ENCODE peak calls at places on chromosome 16, in seven cellular contexts. T is mesendoderm, W is IMR-90, M is mesenchymal stem cell, E is trophoblast cell, B is H9, C is H1. L is an unnamed sample.

GRCh38 chr16:9489823-9490467 is 398.5 kb downstream of the HAPSTR1 start:
- DNase-seq in M (no peak), T (no peak), E (no peak), C (no peak), B (no peak), W (no peak), L (no peak)

GRCh38 chr16:23020084-23020483 is 129.2 kb downstream of the USP31 start:
- DNase-seq in W (no peak), T (no peak), M (no peak), E (no peak), B (no peak), C (no peak), L (no peak)

GRCh38 chr16:3878610-3879009 is 1.9 kb downstream of the CREBBP start:
- DNase-seq in W (peak), B (no peak), M (no peak), C (no peak), E (no peak), T (no peak), L (no peak)

GRCh38 chr16:64132686-64133085 is 989.2 kb downstream of the CDH11 start:
- DNase-seq in C (no peak), M (no peak), E (no peak), B (no peak), T (no peak), W (no peak), L (no peak)

GRCh38 chr16:27169511-27170071 is 33.7 kb upstream of the KDM8 start:
- DNase-seq in W (peak), M (peak), T (peak), B (peak), E (no peak), C (no peak), L (no peak)

GRCh38 chr16:47732122-47732805 is 271.1 kb downstream of the PHKB start:
- DNase-seq in M (peak), W (peak), E (no peak), B (no peak), T (peak), C (no peak), L (no peak)

GRCh38 chr16:64019339-64019738 is 1102.5 kb downstream of the CDH11 start:
- DNase-seq in E (no peak), T (peak), B (no peak), C (no peak), M (no peak), W (no peak), L (no peak)

GRCh38 chr16:47777191-47777590 is 316.1 kb downstream of the PHKB start:
- DNase-seq in T (no peak), B (no peak), M (peak), C (no peak), W (peak), E (no peak), L (no peak)

GRCh38 chr16:69087161-69087581 is 18.3 kb upstream of the HAS3 start:
- DNase-seq in C (no peak), B (no peak), T (no peak), W (no peak), E (no peak), M (no peak), L (no peak)

GRCh38 chr16:64865037-64865696 is 256.7 kb downstream of the CDH11 start:
- DNase-seq in E (no peak), B (no peak), T (no peak), W (peak), M (peak), C (no peak), L (no peak)

GRCh38 chr16:50645858-50646257 is 35.3 kb downstream of the SNX20 start:
- DNase-seq in W (no peak), C (no peak), B (no peak), M (no peak), E (no peak), T (no peak), L (no peak)

GRCh38 chr16:87233928-87234327 is 83.3 kb downstream of the C16orf95 start:
- DNase-seq in B (peak), T (peak), C (no peak), M (peak), W (peak), E (no peak), L (no peak)

GRCh38 chr16:84072014-84072413 is 29.4 kb upstream of the SLC38A8 start:
- DNase-seq in C (no peak), B (no peak), W (peak), M (no peak), E (no peak), T (no peak), L (no peak)

GRCh38 chr16:66130296-66130910 is 236.1 kb upstream of the CDH5 start:
- DNase-seq in C (no peak), B (no peak), W (peak), M (peak), E (no peak), T (peak), L (no peak)

GRCh38 chr16:19375561-19376158 is 42.0 kb upstream of the TMC5 start:
- DNase-seq in C (no peak), M (peak), B (peak), T (peak), W (peak), E (peak), L (peak)

GRCh38 chr16:10180771-10181163 is 1.5 kb downstream of the GRIN2A start:
- DNase-seq in W (no peak), M (peak), C (peak), E (no peak), T (peak), B (peak), L (peak)

GRCh38 chr16:48384305-48384981 is 770 bp downstream of the SIAH1 start:
- DNase-seq in M (peak), B (peak), T (peak), E (peak), C (peak), W (peak), L (peak)

GRCh38 chr16:23436992-23437391 is 16.0 kb downstream of the COG7 start:
- DNase-seq in C (no peak), B (no peak), T (no peak), M (no peak), E (no peak), W (no peak), L (no peak)

GRCh38 chr16:28585674-28586073 is 11.2 kb downstream of the SULT1A2 start:
- DNase-seq in T (no peak), W (no peak), M (no peak), E (no peak), C (no peak), B (no peak), L (no peak)

GRCh38 chr16:85428168-85428898 is 184.8 kb upstream of the GSE1 start:
- DNase-seq in B (peak), M (no peak), E (peak), T (no peak), C (peak), W (no peak), L (no peak)

GRCh38 chr16:4414187-4414909 is 2.0 kb downstream of the CORO7 start:
- DNase-seq in M (peak), W (no peak), B (no peak), E (no peak), C (no peak), T (no peak), L (no peak)

GRCh38 chr16:48862087-48862532 is 252.1 kb upstream of the N4BP1 start:
- DNase-seq in C (peak), T (peak), B (peak), E (peak), M (peak), W (peak), L (no peak)

GRCh38 chr16:51407199-51407598 is 256.1 kb upstream of the SALL1 start:
- DNase-seq in E (no peak), C (no peak), M (no peak), W (no peak), T (no peak), B (no peak), L (no peak)

GRCh38 chr16:85928411-85928820 is 29.5 kb downstream of the IRF8 start:
- DNase-seq in M (peak), E (peak), B (no peak), C (no peak), T (no peak), W (peak), L (no peak)

GRCh38 chr16:87698676-87699179 is 67.1 kb downstream of the KLHDC4 start:
- DNase-seq in E (no peak), M (no peak), B (no peak), W (no peak), C (no peak), T (no peak), L (no peak)

GRCh38 chr16:86575754-86576557 is 2.4 kb upstream of the FOXL1 start:
- DNase-seq in T (peak), B (peak), C (peak), E (no peak), M (peak), W (peak), L (peak)

GRCh38 chr16:19290860-19291259 is 5.3 kb downstream of the CLEC19A start:
- DNase-seq in C (no peak), B (no peak), T (no peak), M (no peak), E (no peak), W (no peak), L (peak)

GRCh38 chr16:73846292-73846849 is 450.2 kb upstream of the PSMD7 start:
- DNase-seq in C (peak), M (no peak), B (peak), E (no peak), W (no peak), T (peak), L (peak)

GRCh38 chr16:10314811-10315210 is 71.0 kb upstream of the ATF7IP2 start:
- DNase-seq in E (no peak), M (no peak), C (no peak), W (no peak), T (peak), B (no peak), L (no peak)

GRCh38 chr16:51404386-51404785 is 253.3 kb upstream of the SALL1 start:
- DNase-seq in M (peak), W (peak), T (no peak), C (no peak), B (no peak), E (no peak), L (no peak)

GRCh38 chr16:24507959-24508358 is 31.4 kb upstream of the RBBP6 start:
- DNase-seq in W (no peak), B (no peak), E (no peak), M (peak), T (no peak), C (no peak), L (no peak)

GRCh38 chr16:86396318-86396882 is 113.9 kb upstream of the FOXF1 start:
- DNase-seq in C (no peak), M (peak), E (no peak), W (peak), T (no peak), B (no peak), L (no peak)

GRCh38 chr16:84043486-84044107 is 1.0 kb upstream of the SLC38A8 start:
- DNase-seq in W (peak), B (no peak), M (no peak), E (no peak), T (peak), C (no peak), L (no peak)

GRCh38 chr16:52852978-52853377 is 199.7 kb downstream of the CHD9NB start:
- DNase-seq in C (no peak), M (no peak), T (peak), W (no peak), E (no peak), B (no peak), L (no peak)

GRCh38 chr16:22739077-22739476 is 74.9 kb upstream of the HS3ST2 start:
- DNase-seq in M (no peak), W (no peak), T (no peak), C (no peak), B (no peak), E (no peak), L (no peak)

GRCh38 chr16:29852654-29853053 is 10.4 kb downstream of the CDIPT start:
- DNase-seq in W (peak), C (no peak), B (no peak), T (no peak), M (peak), E (no peak), L (no peak)

GRCh38 chr16:2030036-2030435 is 3.3 kb downstream of the NHERF2 start:
- DNase-seq in E (no peak), C (no peak), B (no peak), W (no peak), T (no peak), M (no peak), L (no peak)

GRCh38 chr16:2033057-2033911 is 6.6 kb downstream of the NHERF2 start:
- DNase-seq in C (peak), B (no peak), M (peak), W (peak), E (no peak), T (peak), L (no peak)

GRCh38 chr16:2032285-2033056 is 5.8 kb downstream of the NHERF2 start:
- DNase-seq in T (no peak), M (peak), E (no peak), W (peak), C (no peak), B (no peak), L (no peak)

GRCh38 chr16:2029350-2029749 is 2.6 kb downstream of the NHERF2 start:
- DNase-seq in T (no peak), E (no peak), C (peak), W (no peak), B (no peak), M (no peak), L (no peak)

DNA sequence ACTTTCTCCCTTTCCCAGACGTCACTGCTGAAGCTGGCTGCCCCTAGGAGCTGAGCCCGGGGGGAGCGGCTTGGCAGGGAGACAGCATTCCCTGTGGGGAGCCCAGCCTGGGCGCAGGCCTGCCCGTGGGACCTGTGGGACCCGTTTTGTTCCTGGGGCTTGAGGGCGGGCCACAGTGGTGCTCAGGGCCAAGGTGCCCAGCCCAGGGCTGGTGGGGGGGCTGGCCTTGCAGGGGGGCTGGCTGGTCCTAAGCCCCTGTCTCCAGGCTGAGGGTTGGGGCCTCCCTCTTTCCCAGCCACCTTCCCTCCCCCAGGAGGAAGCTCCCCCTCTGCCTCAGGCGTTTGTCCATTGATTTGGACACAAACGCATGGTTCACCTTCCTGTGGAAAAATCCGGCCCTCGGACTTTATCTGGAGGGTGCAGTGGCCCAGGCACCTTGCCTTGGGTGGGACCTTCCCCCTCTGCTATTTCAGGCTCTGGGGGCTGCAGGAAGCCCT is 4.4 kb downstream of the NHERF2 start:
- DNase-seq in B (no peak), M (no peak), W (no peak), E (no peak), T (no peak), C (no peak), L (no peak)
- H3K18ac ChIP-seq in B (no peak), M (no peak), W (no peak), E (no peak), T (no peak), C (no peak), L (no peak)

GRCh38 chr16:74850027-74850426 is 75.4 kb upstream of the FA2H start:
- DNase-seq in B (no peak), W (peak), C (no peak), M (no peak), T (no peak), E (no peak), L (no peak)

GRCh38 chr16:74842413-74842812 is 67.8 kb upstream of the FA2H start:
- DNase-seq in E (no peak), T (no peak), C (no peak), W (no peak), B (no peak), M (no peak), L (no peak)

GRCh38 chr16:74847202-74847601 is 72.6 kb upstream of the FA2H start:
- DNase-seq in E (no peak), W (no peak), T (no peak), M (no peak), B (no peak), C (no peak), L (no peak)

GRCh38 chr16:74844041-74844826 is 69.6 kb upstream of the FA2H start:
- DNase-seq in W (no peak), C (no peak), T (peak), E (no peak), M (no peak), B (no peak), L (no peak)

GRCh38 chr16:74846714-74847113 is 72.1 kb upstream of the FA2H start:
- DNase-seq in E (no peak), C (no peak), B (no peak), W (no peak), T (no peak), M (no peak), L (no peak)
- H3K18ac ChIP-seq in E (no peak), C (no peak), B (no peak), W (no peak), T (no peak), M (no peak), L (no peak)

GRCh38 chr16:57633383-57634064 is 5.1 kb downstream of the ADGRG1 start:
- DNase-seq in W (no peak), B (no peak), C (no peak), E (no peak), M (no peak), T (no peak), L (no peak)

GRCh38 chr16:57630402-57630787 is 2.0 kb downstream of the ADGRG1 start:
- DNase-seq in E (no peak), M (no peak), C (no peak), T (peak), W (no peak), B (no peak), L (no peak)

GRCh38 chr16:57634171-57634570 is 5.7 kb downstream of the ADGRG1 start:
- DNase-seq in W (peak), B (no peak), E (no peak), T (no peak), C (no peak), M (peak), L (no peak)

GRCh38 chr16:57630931-57631845 is 2.8 kb downstream of the ADGRG1 start:
- DNase-seq in B (no peak), T (no peak), C (no peak), E (no peak), W (no peak), M (no peak), L (no peak)

GRCh38 chr16:57632568-57632967 is 4.1 kb downstream of the ADGRG1 start:
- DNase-seq in M (no peak), T (no peak), E (no peak), B (no peak), C (no peak), W (peak), L (no peak)
- H3K18ac ChIP-seq in M (no peak), T (no peak), E (no peak), B (no peak), C (no peak), W (no peak), L (peak)

GRCh38 chr16:82311528-82311927 is 141.5 kb upstream of the MPHOSPH6 start:
- DNase-seq in C (no peak), W (no peak), B (no peak), E (no peak), M (no peak), T (no peak), L (no peak)

GRCh38 chr16:82317411-82318168 is 147.6 kb upstream of the MPHOSPH6 start:
- DNase-seq in C (no peak), E (no peak), B (no peak), M (no peak), W (no peak), T (peak), L (no peak)

GRCh38 chr16:82313754-82314153 is 143.7 kb upstream of the MPHOSPH6 start:
- DNase-seq in C (no peak), B (no peak), T (no peak), M (no peak), E (no peak), W (no peak), L (no peak)
- H3K18ac ChIP-seq in C (no peak), B (no peak), T (no peak), M (no peak), E (no peak), W (no peak), L (no peak)

DNA sequence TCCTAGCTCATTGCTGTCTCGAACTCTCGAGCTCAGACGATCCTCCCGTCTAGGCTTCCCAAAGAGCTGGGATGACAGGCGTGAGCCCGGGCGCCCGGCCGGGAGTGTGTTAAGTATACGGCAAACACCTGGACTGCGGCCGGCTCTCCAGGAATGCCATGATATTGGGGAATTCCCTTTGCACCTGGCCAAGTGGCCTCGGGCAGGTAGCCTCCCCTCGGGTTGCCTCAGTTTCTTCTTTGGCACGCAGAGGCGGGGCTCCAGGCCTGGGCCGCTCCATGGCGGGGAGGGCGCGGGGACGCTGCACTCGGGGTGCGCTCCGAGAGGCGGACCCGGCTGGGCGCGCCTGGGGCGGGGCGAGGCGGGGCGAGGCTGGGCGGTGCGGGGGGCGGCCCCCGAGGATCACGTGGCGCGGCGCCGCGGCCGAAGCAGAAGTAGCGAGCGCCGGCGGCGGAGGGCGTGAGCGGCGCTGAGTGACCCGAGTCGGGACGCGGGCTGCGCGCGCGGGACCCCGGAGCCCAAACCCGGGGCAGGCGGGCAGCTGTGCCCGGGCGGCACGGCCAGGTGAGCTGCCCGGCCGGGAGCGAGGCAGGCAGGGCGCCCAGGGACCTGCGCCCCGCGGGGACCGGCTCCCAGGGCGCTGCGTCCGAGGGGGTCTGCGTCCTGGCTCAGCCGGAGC is at the start of gene PLCG2:
- DNase-seq in W (no peak), T (peak), M (peak), E (peak), C (peak), B (peak), L (peak)
- H3K18ac ChIP-seq in W (no peak), T (no peak), M (no peak), E (no peak), C (no peak), B (no peak), L (peak)

GRCh38 chr16:55624696-55625095 is 31.1 kb upstream of the SLC6A2 start:
- DNase-seq in E (peak), T (no peak), M (no peak), B (no peak), W (no peak), C (no peak), L (no peak)

GRCh38 chr16:55622930-55623561 is 32.7 kb upstream of the SLC6A2 start:
- DNase-seq in E (peak), M (peak), B (peak), W (no peak), T (peak), C (peak), L (no peak)

GRCh38 chr16:55621771-55622170 is 34.0 kb upstream of the SLC6A2 start:
- DNase-seq in B (no peak), T (no peak), C (no peak), E (no peak), M (no peak), W (no peak), L (no peak)

GRCh38 chr16:55622302-55622701 is 33.5 kb upstream of the SLC6A2 start:
- DNase-seq in C (no peak), W (no peak), T (no peak), M (no peak), E (no peak), B (no peak), L (no peak)

DNA sequence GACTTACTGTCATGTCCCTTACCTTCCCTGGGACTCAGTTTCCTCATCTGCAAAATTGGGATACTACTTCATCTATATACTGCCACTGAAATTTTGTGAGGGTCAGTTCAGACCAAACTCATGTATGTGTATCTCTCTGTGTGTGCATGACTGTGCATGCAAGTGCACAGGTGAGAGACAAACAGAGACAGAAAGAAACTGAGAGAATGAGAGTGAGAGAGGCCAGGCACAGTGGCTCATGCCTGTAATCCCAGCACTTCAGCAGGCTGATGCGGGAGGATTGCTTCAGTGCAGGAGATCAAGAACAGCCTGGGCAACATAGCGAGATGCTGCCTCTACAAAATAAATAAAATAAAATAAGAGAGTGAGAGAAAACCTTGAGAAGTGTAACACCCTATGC is 32.1 kb upstream of the SLC6A2 start:
- DNase-seq in E (peak), B (no peak), M (no peak), W (no peak), C (no peak), T (no peak), L (no peak)
- H3K18ac ChIP-seq in E (no peak), B (no peak), M (no peak), W (no peak), C (no peak), T (no peak), L (no peak)